ENCODE peak calls at places on chromosome 3, in nine cellular contexts. A, M, S, O, E, T, P, Z and C are unnamed samples.

GRCh38 chr3:51646091-51646490 is 25.0 kb upstream of the TEX264 start:
- DNase-seq in E (no peak), O (no peak), A (no peak), S (no peak), Z (no peak), T (no peak), P (no peak), M (no peak), C (no peak)

GRCh38 chr3:158725348-158725966 is 6.8 kb downstream of the RARRES1 start:
- DNase-seq in A (no peak), M (no peak), Z (peak), O (no peak), P (peak), T (no peak), S (no peak), E (no peak), C (no peak)

GRCh38 chr3:23877324-23877980 is 39.3 kb downstream of the NKIRAS1 start:
- DNase-seq in M (no peak), A (no peak), S (no peak), P (peak), E (no peak), T (no peak), O (no peak), Z (peak), C (no peak)

GRCh38 chr3:79461129-79461792 is 306.5 kb downstream of the ROBO1 start:
- DNase-seq in P (no peak), E (no peak), O (no peak), M (no peak), Z (no peak), T (no peak), S (no peak), A (no peak), C (no peak)

GRCh38 chr3:115825046-115825445 is 201.7 kb downstream of the GAP43 start:
- DNase-seq in O (no peak), T (no peak), S (no peak), P (peak), Z (no peak), M (no peak), A (no peak), E (no peak), C (no peak)

GRCh38 chr3:94004301-94004910 is 24.0 kb downstream of the STX19 start:
- DNase-seq in A (no peak), O (no peak), P (peak), E (no peak), Z (no peak), T (no peak), M (peak), S (no peak), C (no peak)

GRCh38 chr3:128549283-128550112 is 56.5 kb upstream of the GATA2 start:
- DNase-seq in O (no peak), Z (peak), P (peak), M (no peak), T (peak), A (peak), E (no peak), S (no peak), C (no peak)

GRCh38 chr3:196643201-196643749 is 3.8 kb downstream of the NRROS start:
- DNase-seq in T (no peak), P (no peak), E (no peak), A (no peak), S (no peak), Z (peak), O (no peak), M (peak), C (peak)

GRCh38 chr3:24416224-24416623 is 78.4 kb downstream of the THRB start:
- DNase-seq in P (no peak), T (no peak), M (no peak), Z (no peak), A (no peak), O (no peak), S (no peak), E (no peak), C (no peak)

GRCh38 chr3:79602385-79602784 is 165.4 kb downstream of the ROBO1 start:
- DNase-seq in M (no peak), A (no peak), E (no peak), O (no peak), S (no peak), T (no peak), P (no peak), Z (no peak), C (no peak)

GRCh38 chr3:125054436-125055164 is 1.2 kb downstream of the HEG1 start:
- DNase-seq in T (no peak), Z (peak), P (peak), A (no peak), O (no peak), M (peak), E (no peak), S (no peak), C (peak)

GRCh38 chr3:61687206-61687605 is 125.8 kb downstream of the PTPRG start:
- DNase-seq in A (no peak), Z (no peak), S (no peak), E (no peak), O (no peak), P (no peak), T (no peak), M (no peak), C (no peak)

GRCh38 chr3:171753025-171753472 is 57.2 kb downstream of the PLD1 start:
- DNase-seq in T (peak), P (peak), O (no peak), Z (peak), A (no peak), M (no peak), E (no peak), S (no peak), C (no peak)

GRCh38 chr3:36823806-36824205 is 59.5 kb upstream of the DCLK3 start:
- DNase-seq in T (no peak), A (no peak), E (no peak), S (no peak), M (no peak), Z (no peak), P (no peak), O (no peak), C (no peak)

GRCh38 chr3:171058058-171058457 is 31.5 kb upstream of the SLC2A2 start:
- DNase-seq in A (no peak), P (peak), M (no peak), S (no peak), Z (no peak), E (no peak), T (no peak), O (no peak), C (no peak)

GRCh38 chr3:134054881-134055280 is 25.2 kb upstream of the SLCO2A1 start:
- DNase-seq in M (no peak), T (peak), Z (no peak), E (no peak), A (no peak), O (no peak), S (no peak), P (no peak), C (no peak)

GRCh38 chr3:70392227-70392626 is 79.8 kb upstream of the MDFIC2 start:
- DNase-seq in A (no peak), S (no peak), E (no peak), Z (no peak), O (no peak), T (no peak), P (no peak), M (no peak), C (no peak)

GRCh38 chr3:42473083-42473932 is 29.1 kb upstream of the VIPR1 start:
- DNase-seq in A (no peak), P (peak), Z (no peak), O (no peak), E (no peak), S (no peak), T (no peak), M (no peak), C (no peak)

GRCh38 chr3:52019352-52020080 is 23.8 kb upstream of the RPL29 start:
- DNase-seq in A (no peak), O (peak), S (no peak), P (no peak), Z (peak), M (no peak), E (no peak), T (no peak), C (no peak)

DNA sequence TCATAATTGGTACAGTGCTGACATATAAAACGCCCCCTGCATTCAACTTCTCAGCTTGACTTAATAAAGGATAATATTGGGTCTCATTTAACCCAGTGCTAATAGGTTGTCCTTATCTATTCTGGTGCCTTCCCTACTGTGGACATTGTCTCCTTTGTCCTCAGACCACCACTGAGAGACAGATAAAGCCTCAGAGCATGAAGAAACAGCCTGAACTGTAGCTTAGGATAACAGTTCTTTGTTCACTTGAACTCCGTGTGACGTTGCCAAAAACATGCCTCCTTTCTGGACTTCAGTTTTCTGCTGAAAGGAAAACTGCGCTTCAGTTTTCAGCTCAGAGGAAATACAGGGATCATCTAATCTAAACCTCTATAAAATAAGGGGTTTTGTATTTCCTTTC is 82.6 kb downstream of the RTP4 start:
- DNase-seq in E (no peak), T (no peak), O (no peak), S (no peak), Z (no peak), A (no peak), M (no peak), P (no peak), C (no peak)
- TF ChIP-seq CTCF in E (no peak), T (no peak), O (no peak), S (no peak), Z (no peak), A (no peak), M (no peak), P (no peak), C (no peak)

DNA sequence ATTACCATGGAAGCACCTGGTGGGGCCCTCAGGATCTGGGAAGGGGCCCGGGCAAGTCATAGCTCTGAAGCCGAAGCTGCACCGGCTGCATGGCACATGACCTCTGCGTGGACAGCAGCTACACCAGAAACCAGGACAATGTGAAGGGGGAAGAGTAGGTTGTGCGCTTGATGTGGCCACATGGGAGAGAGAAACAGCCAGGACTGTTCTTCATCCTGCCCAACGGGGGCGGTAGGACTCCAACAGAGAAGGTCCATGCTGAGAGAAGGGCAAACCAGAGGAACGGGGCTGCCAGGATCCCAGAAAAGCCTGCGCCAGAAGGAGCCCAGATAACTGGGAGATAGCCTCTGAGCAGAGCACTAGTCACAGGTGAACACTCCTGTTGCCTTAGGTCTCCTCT is 54.9 kb upstream of the PRR20G start:
- DNase-seq in A (no peak), E (no peak), M (no peak), O (no peak), Z (no peak), S (no peak), P (no peak), T (no peak), C (no peak)
- TF ChIP-seq CTCF in A (no peak), E (no peak), M (no peak), O (no peak), Z (no peak), S (no peak), P (no peak), T (no peak), C (no peak)

GRCh38 chr3:53198996-53199395 is 38.0 kb downstream of the PRKCD start:
- DNase-seq in S (no peak), Z (no peak), O (no peak), M (no peak), A (no peak), P (no peak), T (no peak), E (no peak), C (no peak)

GRCh38 chr3:53198256-53198977 is 37.4 kb downstream of the PRKCD start:
- DNase-seq in O (no peak), P (no peak), S (no peak), A (peak), E (no peak), Z (no peak), M (no peak), T (no peak), C (no peak)

GRCh38 chr3:53201190-53201504 is 40.1 kb downstream of the PRKCD start:
- DNase-seq in A (no peak), S (no peak), E (no peak), T (no peak), Z (no peak), M (no peak), O (no peak), P (no peak), C (no peak)

GRCh38 chr3:53200501-53201189 is 39.6 kb downstream of the PRKCD start:
- DNase-seq in E (no peak), A (no peak), Z (no peak), S (no peak), O (no peak), T (no peak), M (no peak), P (no peak), C (no peak)

GRCh38 chr3:53199834-53200233 is 38.8 kb downstream of the PRKCD start:
- DNase-seq in P (no peak), E (no peak), A (no peak), O (no peak), Z (no peak), S (no peak), M (no peak), T (no peak), C (no peak)
- TF ChIP-seq CTCF in P (no peak), E (no peak), A (no peak), O (no peak), Z (no peak), S (peak), M (no peak), T (peak), C (no peak)

GRCh38 chr3:11438636-11439035 is 166.4 kb downstream of the ATG7 start:
- DNase-seq in O (no peak), Z (peak), E (no peak), T (no peak), A (peak), P (peak), M (no peak), S (no peak), C (no peak)
- TF ChIP-seq CTCF in O (no peak), Z (no peak), E (no peak), T (no peak), A (no peak), P (peak), M (no peak), S (no peak), C (no peak)

DNA sequence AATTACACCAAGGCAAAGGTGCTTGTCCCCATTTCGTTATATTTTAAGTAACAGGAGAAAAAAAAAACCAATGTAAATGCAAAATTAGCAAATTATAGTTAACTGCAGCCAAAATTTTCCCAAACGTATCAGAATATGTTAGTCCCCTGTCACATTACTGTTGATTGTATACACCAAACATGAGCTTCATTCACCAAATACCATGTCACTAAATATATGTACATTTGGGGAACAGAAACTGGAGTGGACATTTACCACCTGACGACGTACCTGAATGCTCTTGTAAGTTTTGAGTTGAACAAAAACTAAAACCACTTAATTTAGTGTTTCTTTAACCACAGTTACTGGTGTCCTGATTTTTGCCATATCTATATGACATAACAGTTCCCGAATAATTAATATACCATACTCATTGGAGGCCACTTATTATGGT is 3.3 kb upstream of the FOXP1 start:
- DNase-seq in O (no peak), M (no peak), S (no peak), Z (no peak), T (no peak), P (no peak), A (no peak), E (no peak), C (no peak)
- TF ChIP-seq CTCF in O (no peak), M (no peak), S (peak), Z (no peak), T (peak), P (no peak), A (peak), E (no peak), C (peak)

GRCh38 chr3:40046149-40046548 is 236.7 kb downstream of the MYRIP start:
- DNase-seq in Z (no peak), O (no peak), S (no peak), E (no peak), T (no peak), A (no peak), P (no peak), M (no peak), C (no peak)
- TF ChIP-seq CTCF in Z (no peak), O (no peak), S (no peak), E (no peak), T (no peak), A (no peak), P (no peak), M (no peak), C (no peak)

DNA sequence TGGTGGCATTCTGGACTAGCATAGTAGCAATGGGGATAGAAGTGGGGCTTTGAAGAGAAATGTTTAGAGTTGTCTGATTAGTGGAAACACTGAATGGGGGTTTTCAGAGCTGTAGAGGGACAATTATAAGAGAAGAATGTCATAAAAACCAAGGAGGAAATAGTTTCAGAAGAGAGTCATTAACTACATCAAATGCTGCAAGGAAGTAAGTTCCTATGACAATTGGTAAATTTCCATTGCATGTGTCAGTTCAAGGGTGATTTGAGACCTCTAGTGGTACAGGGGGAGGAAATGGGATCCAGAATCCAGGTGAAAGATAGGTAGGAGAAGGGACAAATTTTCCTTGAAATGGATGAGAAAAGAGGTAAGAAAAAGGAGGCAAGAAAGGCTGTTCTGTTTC is 68.3 kb upstream of the TBC1D5 start:
- DNase-seq in S (no peak), M (no peak), O (no peak), A (no peak), P (peak), E (no peak), Z (no peak), T (no peak), C (no peak)
- TF ChIP-seq CTCF in S (no peak), M (no peak), O (no peak), A (no peak), P (no peak), E (no peak), Z (no peak), T (peak), C (no peak)

GRCh38 chr3:192772495-192772894 is 45.2 kb upstream of the FGF12 start:
- DNase-seq in E (no peak), S (peak), M (no peak), A (peak), T (no peak), Z (peak), O (no peak), P (peak), C (no peak)
- TF ChIP-seq CTCF in E (peak), S (peak), M (no peak), A (no peak), T (peak), Z (peak), O (no peak), P (peak), C (no peak)

DNA sequence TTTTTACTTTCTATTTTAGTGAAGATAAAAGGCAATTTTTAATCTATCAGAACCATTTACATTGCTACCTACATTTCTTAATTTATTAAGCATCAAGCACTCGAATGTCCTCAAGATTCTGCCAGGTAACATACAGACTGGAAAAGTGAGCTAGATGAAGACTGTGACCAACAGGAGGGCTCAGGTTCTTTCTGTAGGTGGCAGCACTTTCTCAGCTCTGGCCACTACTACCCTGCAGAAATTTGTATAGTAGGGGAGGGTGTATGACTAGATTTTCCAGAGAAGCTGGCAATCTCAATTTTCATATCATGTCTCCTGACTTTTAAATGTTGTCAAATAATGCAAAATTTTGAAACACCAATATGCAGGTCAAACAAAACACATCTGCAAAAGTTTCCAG is 165.0 kb upstream of the SUCLG2 start:
- DNase-seq in O (no peak), Z (no peak), S (no peak), P (no peak), T (no peak), E (no peak), A (no peak), M (no peak), C (no peak)
- TF ChIP-seq CTCF in O (no peak), Z (no peak), S (peak), P (no peak), T (peak), E (peak), A (no peak), M (peak), C (no peak)